ENCODE peak calls at places on chromosomes 6 and 20, in four cellular contexts. O is NT2/D1, W is heart left ventricle, N is HepG2. Z is an unnamed sample.

GRCh38 chr6:150229775-150230561 is 87.1 kb downstream of the PPP1R14C start:
- DNase-seq in O (no peak), W (no peak), N (no peak), Z (no peak)

GRCh38 chr6:111543913-111544435 is 61.0 kb upstream of the REV3L start:
- DNase-seq in O (no peak), W (no peak), N (no peak), Z (no peak)

GRCh38 chr20:59857951-59858350 is 75.5 kb downstream of the SYCP2 start:
- DNase-seq in O (no peak), W (no peak), N (no peak), Z (no peak)

GRCh38 chr20:12591949-12592470 is 416.8 kb upstream of the SPTLC3 start:
- DNase-seq in O (peak; percentile 28), W (no peak), N (no peak), Z (no peak)

GRCh38 chr6:130853555-130854183 is 26.5 kb downstream of the SMLR1 start:
- DNase-seq in O (no peak), W (no peak), N (peak; percentile 88), Z (no peak)

GRCh38 chr6:101777646-101778045 is 384.1 kb downstream of the GRIK2 start:
- DNase-seq in O (no peak), W (no peak), N (no peak), Z (no peak)

GRCh38 chr6:123592426-123592825 is 44.3 kb downstream of the TRDN start:
- DNase-seq in O (no peak), W (no peak), N (no peak), Z (no peak)

GRCh38 chr20:58537831-58538230 is 22.6 kb upstream of the APCDD1L start:
- DNase-seq in O (no peak), W (no peak), N (no peak), Z (no peak)

GRCh38 chr6:46876126-46876525 is 45.6 kb downstream of the ADGRF5 start:
- DNase-seq in O (no peak), W (no peak), N (no peak), Z (peak; percentile 16)

GRCh38 chr20:62352402-62353288 is 14.5 kb downstream of the LAMA5 start:
- DNase-seq in O (no peak), W (peak; percentile 90), N (no peak), Z (no peak)

GRCh38 chr6:35170166-35170565 is 29.0 kb upstream of the TCP11 start:
- DNase-seq in O (no peak), W (no peak), N (no peak), Z (no peak)

GRCh38 chr6:27617700-27618689 is 145.1 kb upstream of the ZNF184 start:
- DNase-seq in O (no peak), W (no peak), N (no peak), Z (no peak)

GRCh38 chr6:6665505-6665904 is 77.0 kb downstream of the LY86 start:
- DNase-seq in O (no peak), W (no peak), N (no peak), Z (no peak)

GRCh38 chr6:110485461-110485860 is 9.0 kb upstream of the SLC22A16 start:
- DNase-seq in O (no peak), W (no peak), N (no peak), Z (no peak)

GRCh38 chr20:60372282-60372681 is 414.1 kb downstream of the CDH26 start:
- DNase-seq in O (no peak), W (no peak), N (no peak), Z (no peak)

Z was measured in iPS DF 6.9.